ENCODE peak calls at places on chromosomes 12 and 14, in nine cellular contexts. T, H, O, A, U, Z, K, W and R are unnamed samples. For H3K27me3, the result is how much of the 10 kb centered on the place peaks cover.

GRCh38 chr14:73167727-73168126 is 31.4 kb downstream of the PSEN1 start:
- DNase-seq in T (peak), H (no peak), O (no peak), A (no peak), U (no peak), Z (no peak), K (no peak), W (no peak), R (no peak)

GRCh38 chr14:106218189-106218588 is 691.8 kb downstream of the TMEM121 start:
- DNase-seq in T (no peak), H (no peak), O (no peak), A (no peak), U (no peak), Z (no peak), K (no peak), W (no peak), R (no peak)

GRCh38 chr12:112988224-112988623 is 9.9 kb downstream of the OAS2 start:
- DNase-seq in T (no peak), H (no peak), O (no peak), A (no peak), U (no peak), Z (no peak), K (no peak), W (no peak), R (no peak)

GRCh38 chr12:45615268-45615667 is 114.2 kb upstream of the ARID2 start:
- DNase-seq in T (no peak), H (no peak), O (no peak), A (peak), U (no peak), Z (peak), K (no peak), W (peak), R (no peak)

GRCh38 chr12:108850854-108851573 is 6.4 kb downstream of the SSH1 start:
- DNase-seq in T (no peak), H (no peak), O (peak), A (no peak), U (no peak), Z (peak), K (no peak), W (peak), R (peak)

GRCh38 chr12:10607885-10608458 is 5.4 kb downstream of the MAGOHB start:
- DNase-seq in T (no peak), H (no peak), O (no peak), A (peak), U (no peak), Z (peak), K (no peak), W (peak), R (no peak)

GRCh38 chr12:87778065-87778464 is 251.1 kb downstream of the C12orf50 start:
- DNase-seq in T (no peak), H (no peak), O (no peak), A (no peak), U (no peak), Z (no peak), K (no peak), W (no peak), R (no peak)

GRCh38 chr12:5083955-5084849 is 40.5 kb downstream of the KCNA5 start:
- DNase-seq in T (no peak), H (no peak), O (no peak), A (peak), U (peak), Z (peak), K (no peak), W (peak), R (no peak)

GRCh38 chr14:75283162-75283883 is 4.7 kb downstream of the FOS start:
- DNase-seq in T (peak), H (no peak), O (no peak), A (no peak), U (peak), Z (peak), K (no peak), W (no peak), R (peak)

GRCh38 chr14:52315355-52315718 is 1.2 kb downstream of the PTGER2 start:
- DNase-seq in T (no peak), H (no peak), O (no peak), A (no peak), U (no peak), Z (peak), K (no peak), W (no peak), R (no peak)

GRCh38 chr12:11763760-11764520 is 114.5 kb downstream of the ETV6 start:
- DNase-seq in T (no peak), H (no peak), O (no peak), A (no peak), U (no peak), Z (peak), K (no peak), W (no peak), R (no peak)

GRCh38 chr14:75711796-75712211 is 50.8 kb downstream of the TTLL5 start:
- DNase-seq in T (peak), H (peak), O (peak), A (peak), U (peak), Z (peak), K (no peak), W (peak), R (no peak)

GRCh38 chr14:50062438-50063039 is 53.8 kb downstream of the VCPKMT start:
- DNase-seq in T (peak), H (no peak), O (no peak), A (peak), U (peak), Z (peak), K (peak), W (peak), R (peak)

GRCh38 chr14:75454963-75455546 is 27.2 kb downstream of the JDP2 start:
- DNase-seq in T (no peak), H (peak), O (peak), A (peak), U (peak), Z (peak), K (no peak), W (no peak), R (no peak)

GRCh38 chr14:36271222-36271621 is 49.2 kb downstream of the MBIP start:
- DNase-seq in T (no peak), H (no peak), O (no peak), A (no peak), U (no peak), Z (no peak), K (no peak), W (no peak), R (no peak)

GRCh38 chr12:102347761-102348160 is 132.6 kb downstream of the IGF1 start:
- DNase-seq in T (no peak), H (no peak), O (no peak), A (no peak), U (no peak), Z (no peak), K (no peak), W (no peak), R (no peak)

GRCh38 chr12:109760031-109760929 is 46.7 kb downstream of the FAM222A start:
- DNase-seq in T (no peak), H (peak), O (peak), A (no peak), U (peak), Z (no peak), K (no peak), W (no peak), R (peak)

GRCh38 chr14:99137001-99137700 is 134.8 kb downstream of the BCL11B start:
- DNase-seq in T (peak), H (peak), O (no peak), A (no peak), U (no peak), Z (no peak), K (no peak), W (no peak), R (no peak)

GRCh38 chr12:109885616-109886015 is 5.3 kb upstream of the GLTP start:
- DNase-seq in T (peak), H (no peak), O (no peak), A (peak), U (no peak), Z (peak), K (no peak), W (no peak), R (no peak)

GRCh38 chr12:43789941-43790340 is 16.2 kb downstream of the TWF1 start:
- DNase-seq in T (no peak), H (no peak), O (no peak), A (peak), U (no peak), Z (peak), K (no peak), W (peak), R (no peak)

GRCh38 chr14:89836830-89837469 is 117.6 kb downstream of the EFCAB11 start:
- DNase-seq in T (no peak), H (no peak), O (no peak), A (no peak), U (no peak), Z (no peak), K (no peak), W (no peak), R (no peak)

GRCh38 chr12:67968316-67968715 is 20.9 kb upstream of the IFNG-AS1 start:
- DNase-seq in T (no peak), H (no peak), O (no peak), A (peak), U (no peak), Z (no peak), K (no peak), W (no peak), R (no peak)

GRCh38 chr12:52506858-52507715 is 13.1 kb downstream of the KRT5 start:
- DNase-seq in T (no peak), H (no peak), O (no peak), A (peak), U (no peak), Z (peak), K (no peak), W (peak), R (no peak)

GRCh38 chr12:96719671-96720362 is 187.2 kb upstream of the NEDD1 start:
- DNase-seq in T (peak), H (no peak), O (no peak), A (peak), U (no peak), Z (peak), K (no peak), W (peak), R (no peak)

GRCh38 chr14:98198385-98198784 is 1073.6 kb downstream of the BCL11B start:
- DNase-seq in T (no peak), H (no peak), O (no peak), A (peak), U (no peak), Z (no peak), K (no peak), W (no peak), R (no peak)

GRCh38 chr14:56885795-56886194 is 75.5 kb upstream of the OTX2 start:
- DNase-seq in T (no peak), H (no peak), O (no peak), A (no peak), U (no peak), Z (no peak), K (no peak), W (no peak), R (no peak)

GRCh38 chr14:67482765-67483164 is 5.8 kb downstream of the TMEM229B start:
- DNase-seq in T (no peak), H (no peak), O (no peak), A (no peak), U (no peak), Z (no peak), K (no peak), W (no peak), R (no peak)

GRCh38 chr12:95198914-95199313 is 18.4 kb downstream of the FGD6 start:
- DNase-seq in T (no peak), H (no peak), O (no peak), A (no peak), U (no peak), Z (no peak), K (no peak), W (no peak), R (no peak)

GRCh38 chr12:14260011-14260993 is 105.2 kb upstream of the ATF7IP start:
- DNase-seq in T (peak), H (peak), O (peak), A (peak), U (peak), Z (peak), K (no peak), W (peak), R (peak)

GRCh38 chr14:90295870-90296516 is 35.7 kb downstream of the NRDE2 start:
- DNase-seq in T (no peak), H (no peak), O (no peak), A (no peak), U (no peak), Z (peak), K (no peak), W (no peak), R (no peak)

GRCh38 chr12:113818278-113818677 is 147.8 kb downstream of the RBM19 start:
- DNase-seq in T (no peak), H (no peak), O (no peak), A (no peak), U (no peak), Z (peak), K (no peak), W (no peak), R (no peak)

GRCh38 chr12:13896063-13896626 is 85.3 kb downstream of the GRIN2B start:
- DNase-seq in T (no peak), H (no peak), O (no peak), A (no peak), U (no peak), Z (no peak), K (no peak), W (no peak), R (no peak)

GRCh38 chr12:108442077-108442476 is 73.0 kb upstream of the FICD start:
- DNase-seq in T (no peak), H (no peak), O (no peak), A (no peak), U (no peak), Z (no peak), K (no peak), W (no peak), R (no peak)

GRCh38 chr12:78018146-78018910 is 187.6 kb downstream of the NAV3 start:
- DNase-seq in T (no peak), H (no peak), O (no peak), A (no peak), U (no peak), Z (peak), K (no peak), W (no peak), R (no peak)

GRCh38 chr12:49644620-49644994 is 21.2 kb downstream of the PRPF40B start:
- DNase-seq in T (peak), H (peak), O (peak), A (peak), U (peak), Z (peak), K (peak), W (peak), R (peak)

GRCh38 chr12:30969606-30970395 is 43.3 kb downstream of the TSPAN11 start:
- DNase-seq in T (no peak), H (no peak), O (peak), A (no peak), U (no peak), Z (no peak), K (no peak), W (no peak), R (no peak)

GRCh38 chr12:88935856-88936255 is 355.6 kb upstream of the KITLG start:
- DNase-seq in T (no peak), H (no peak), O (no peak), A (no peak), U (no peak), Z (peak), K (no peak), W (no peak), R (no peak)

GRCh38 chr12:88932457-88932856 is 352.2 kb upstream of the KITLG start:
- DNase-seq in T (no peak), H (no peak), O (no peak), A (no peak), U (no peak), Z (no peak), K (no peak), W (no peak), R (no peak)

GRCh38 chr12:88934163-88934747 is 354.0 kb upstream of the KITLG start:
- DNase-seq in T (no peak), H (no peak), O (no peak), A (peak), U (no peak), Z (peak), K (no peak), W (peak), R (no peak)

DNA sequence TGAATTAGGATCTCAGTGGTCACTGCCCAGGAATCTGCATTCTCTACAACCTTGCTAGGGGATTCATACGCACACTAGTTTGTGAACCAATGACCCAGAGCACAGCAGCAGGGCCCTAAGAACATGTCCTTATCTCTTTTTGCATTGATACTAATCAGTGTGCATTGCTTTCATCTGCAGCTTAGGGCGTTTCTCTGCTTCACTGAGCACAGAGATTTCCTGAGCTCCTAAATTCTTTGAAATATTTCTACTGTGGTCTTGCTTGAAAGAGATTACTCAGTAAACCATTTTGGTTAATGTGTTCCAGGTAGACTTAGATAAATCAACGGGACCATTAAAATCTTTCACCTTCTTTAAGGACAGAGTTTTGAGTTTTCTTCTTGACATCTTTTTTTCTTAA is 351.3 kb upstream of the KITLG start:
- DNase-seq in T (no peak), H (no peak), O (no peak), A (no peak), U (no peak), Z (no peak), K (no peak), W (no peak), R (no peak)
- H3K27ac ChIP-seq in T (no peak), H (no peak), O (no peak), A (no peak), U (no peak), Z (no peak), K (no peak), W (no peak), R (no peak)

GRCh38 chr12:116717466-116718457 is 20.1 kb downstream of the SPRING1 start:
- DNase-seq in T (peak), H (no peak), O (peak), A (no peak), U (no peak), Z (peak), K (no peak), W (no peak), R (no peak)
- H3K27me3 ChIP-seq in T (under half), H (under half), O (under half), A (under half), U (under half), Z (under half), K (under half), W (under half), R (under half)

GRCh38 chr14:23433457-23433856 is 2.0 kb downstream of the MYH7 start:
- DNase-seq in T (no peak), H (no peak), O (no peak), A (no peak), U (no peak), Z (no peak), K (no peak), W (no peak), R (peak)
- TF ChIP-seq CTCF in T (no peak), H (no peak), O (no peak), A (no peak), U (no peak), Z (no peak), K (no peak), W (no peak), R (no peak)

GRCh38 chr14:103250888-103251287 is 83.1 kb upstream of the EIF5 start:
- DNase-seq in T (no peak), H (no peak), O (no peak), A (peak), U (no peak), Z (no peak), K (no peak), W (no peak), R (no peak)

GRCh38 chr14:103247169-103247606 is 86.8 kb upstream of the EIF5 start:
- DNase-seq in T (no peak), H (no peak), O (no peak), A (no peak), U (no peak), Z (no peak), K (no peak), W (peak), R (no peak)

GRCh38 chr14:103250181-103250580 is 83.9 kb upstream of the EIF5 start:
- DNase-seq in T (no peak), H (no peak), O (no peak), A (no peak), U (no peak), Z (no peak), K (no peak), W (no peak), R (no peak)

GRCh38 chr14:103243764-103244737 is 90.0 kb upstream of the EIF5 start:
- DNase-seq in T (no peak), H (no peak), O (no peak), A (no peak), U (no peak), Z (no peak), K (no peak), W (no peak), R (no peak)

DNA sequence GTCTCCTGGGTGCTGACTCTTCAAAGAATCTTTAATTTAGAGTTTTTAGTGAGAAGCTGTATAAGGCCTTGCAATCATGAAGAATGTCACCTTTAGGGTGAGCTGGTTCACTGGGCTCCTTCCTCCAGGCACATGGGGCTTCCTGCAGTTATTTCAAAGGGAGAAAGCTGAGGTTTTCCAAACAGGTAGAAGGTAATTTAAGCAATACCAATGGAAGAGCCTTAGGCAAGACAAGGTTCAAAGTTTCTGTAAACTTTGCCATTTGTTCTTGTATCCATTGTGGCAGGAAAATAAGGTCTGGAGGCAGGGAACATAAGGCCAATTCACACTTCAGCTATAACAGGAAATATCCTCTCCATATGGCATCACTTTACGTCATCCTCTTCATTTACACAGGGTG is 87.9 kb upstream of the EIF5 start:
- DNase-seq in T (no peak), H (no peak), O (no peak), A (no peak), U (no peak), Z (no peak), K (no peak), W (no peak), R (no peak)
- H3K27ac ChIP-seq in T (peak), H (no peak), O (no peak), A (peak), U (no peak), Z (peak), K (no peak), W (no peak), R (no peak)

GRCh38 chr14:61322011-61322798 is 826 bp downstream of the PRKCH start:
- DNase-seq in T (peak), H (peak), O (peak), A (peak), U (peak), Z (no peak), K (peak), W (no peak), R (peak)

GRCh38 chr14:61323970-61324369 is 2.6 kb downstream of the PRKCH start:
- DNase-seq in T (no peak), H (no peak), O (no peak), A (no peak), U (no peak), Z (no peak), K (no peak), W (no peak), R (no peak)

GRCh38 chr14:61321385-61322010 is at the start of gene PRKCH:
- DNase-seq in T (peak), H (peak), O (peak), A (peak), U (peak), Z (peak), K (peak), W (peak), R (peak)

GRCh38 chr14:61320806-61321384 is 484 bp upstream of the PRKCH start:
- DNase-seq in T (peak), H (no peak), O (no peak), A (peak), U (no peak), Z (no peak), K (no peak), W (peak), R (no peak)

GRCh38 chr14:61322799-61323290 is 1.5 kb downstream of the PRKCH start:
- DNase-seq in T (no peak), H (peak), O (no peak), A (peak), U (no peak), Z (peak), K (peak), W (peak), R (no peak)
- H3K27me3 ChIP-seq in T (under half), H (under half), O (under half), A (under half), U (under half), Z (half or more), K (under half), W (under half), R (under half)